ENCODE peak calls at places on chromosomes 2 and 18, in five cellular contexts. One of them, this sample, is unnamed.

GRCh38 chr2:71785550-71785951 is 332.2 kb downstream of the DYSF start:
- DNase-seq in A549: no peak
- DNase-seq in GM12878: no peak
- DNase-seq in K562: no peak
- DNase-seq in SK-N-SH: peak
- DNase-seq in this sample: no peak

GRCh38 chr2:19205983-19206533 is 152.4 kb downstream of the OSR1 start:
- DNase-seq in A549: no peak
- DNase-seq in GM12878: no peak
- DNase-seq in K562: no peak
- DNase-seq in SK-N-SH: no peak
- DNase-seq in this sample: no peak

GRCh38 chr2:235661136-235661535 is 167.3 kb downstream of the AGAP1 start:
- DNase-seq in A549: no peak
- DNase-seq in GM12878: no peak
- DNase-seq in K562: no peak
- DNase-seq in SK-N-SH: peak
- DNase-seq in this sample: no peak

GRCh38 chr2:33146112-33146511 is 199.4 kb downstream of the LTBP1 start:
- DNase-seq in A549: no peak
- DNase-seq in GM12878: no peak
- DNase-seq in K562: no peak
- DNase-seq in SK-N-SH: no peak
- DNase-seq in this sample: peak

GRCh38 chr18:47926101-47926850 is 4.2 kb downstream of the SMAD2 start:
- DNase-seq in A549: no peak
- DNase-seq in GM12878: no peak
- DNase-seq in K562: no peak
- DNase-seq in SK-N-SH: peak
- DNase-seq in this sample: no peak

GRCh38 chr18:45102863-45103262 is 422.2 kb downstream of the SETBP1 start:
- DNase-seq in A549: no peak
- DNase-seq in GM12878: no peak
- DNase-seq in K562: no peak
- DNase-seq in SK-N-SH: no peak
- DNase-seq in this sample: no peak

GRCh38 chr2:100381240-100381639 is 36.2 kb downstream of the CHST10 start:
- DNase-seq in A549: peak
- DNase-seq in GM12878: peak
- DNase-seq in K562: peak
- DNase-seq in SK-N-SH: peak
- DNase-seq in this sample: peak

GRCh38 chr2:234328444-234328990 is 168.4 kb downstream of the ARL4C start:
- DNase-seq in A549: no peak
- DNase-seq in GM12878: no peak
- DNase-seq in K562: no peak
- DNase-seq in SK-N-SH: no peak
- DNase-seq in this sample: no peak

GRCh38 chr2:45009928-45010705 is 865 bp upstream of the SIX2 start:
- DNase-seq in A549: peak
- DNase-seq in GM12878: no peak
- DNase-seq in K562: no peak
- DNase-seq in SK-N-SH: peak
- DNase-seq in this sample: no peak

GRCh38 chr18:76674596-76674995 is 147.8 kb upstream of the ZNF236 start:
- DNase-seq in A549: no peak
- DNase-seq in GM12878: no peak
- DNase-seq in K562: no peak
- DNase-seq in SK-N-SH: no peak
- DNase-seq in this sample: no peak

DNA sequence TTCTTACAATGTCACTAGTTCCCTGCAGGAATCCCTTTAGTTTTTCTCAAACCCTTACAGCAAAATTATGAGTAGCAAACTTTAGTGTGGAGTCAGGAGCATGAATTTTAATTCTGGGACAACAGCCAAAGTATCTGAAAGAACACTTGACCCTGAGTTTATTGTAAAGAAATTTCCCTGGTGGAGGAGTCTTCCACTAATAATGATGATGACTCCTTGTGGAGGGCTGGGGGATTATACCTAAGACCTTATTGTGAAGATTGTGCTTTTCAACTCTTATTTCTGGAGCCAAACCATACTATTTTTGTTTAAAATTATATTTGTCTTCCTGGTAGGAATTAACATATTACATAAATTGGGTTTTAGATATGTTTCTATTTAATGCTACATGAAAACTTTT is 217.0 kb downstream of the MYO3B start:
- DNase-seq in A549: peak
- DNase-seq in GM12878: no peak
- DNase-seq in K562: peak
- DNase-seq in SK-N-SH: no peak
- DNase-seq in this sample: no peak
- TF ChIP-seq RAD21 in A549: no peak
- TF ChIP-seq RAD21 in GM12878: no peak
- TF ChIP-seq RAD21 in K562: peak
- TF ChIP-seq RAD21 in SK-N-SH: no peak
- TF ChIP-seq RAD21 in this sample: no peak

DNA sequence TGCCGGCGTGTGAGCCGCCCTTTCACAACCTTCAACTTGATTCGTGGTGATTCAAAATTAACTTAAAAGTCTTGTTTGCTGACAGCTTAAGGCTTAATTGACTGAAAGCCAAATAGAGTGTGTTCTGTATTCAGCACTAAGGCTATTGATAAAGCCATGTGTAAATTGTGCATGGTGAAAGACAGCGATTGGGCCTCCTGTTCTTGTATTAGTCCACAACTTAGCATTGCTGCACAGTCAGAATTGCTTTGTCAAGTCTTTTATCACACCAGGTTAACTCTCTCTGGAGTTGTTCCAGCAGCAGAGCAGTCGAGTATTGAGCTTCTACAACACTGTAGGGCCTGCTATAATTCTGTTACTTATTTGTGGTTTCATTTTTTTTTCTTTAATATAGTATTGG is 210.1 kb downstream of the WDR7 start:
- DNase-seq in A549: no peak
- DNase-seq in GM12878: no peak
- DNase-seq in K562: no peak
- DNase-seq in SK-N-SH: no peak
- DNase-seq in this sample: no peak
- TF ChIP-seq RCOR1 in A549: no peak
- TF ChIP-seq RCOR1 in GM12878: no peak
- TF ChIP-seq RCOR1 in K562: no peak
- TF ChIP-seq RCOR1 in SK-N-SH: no peak
- TF ChIP-seq RCOR1 in this sample: no peak

DNA sequence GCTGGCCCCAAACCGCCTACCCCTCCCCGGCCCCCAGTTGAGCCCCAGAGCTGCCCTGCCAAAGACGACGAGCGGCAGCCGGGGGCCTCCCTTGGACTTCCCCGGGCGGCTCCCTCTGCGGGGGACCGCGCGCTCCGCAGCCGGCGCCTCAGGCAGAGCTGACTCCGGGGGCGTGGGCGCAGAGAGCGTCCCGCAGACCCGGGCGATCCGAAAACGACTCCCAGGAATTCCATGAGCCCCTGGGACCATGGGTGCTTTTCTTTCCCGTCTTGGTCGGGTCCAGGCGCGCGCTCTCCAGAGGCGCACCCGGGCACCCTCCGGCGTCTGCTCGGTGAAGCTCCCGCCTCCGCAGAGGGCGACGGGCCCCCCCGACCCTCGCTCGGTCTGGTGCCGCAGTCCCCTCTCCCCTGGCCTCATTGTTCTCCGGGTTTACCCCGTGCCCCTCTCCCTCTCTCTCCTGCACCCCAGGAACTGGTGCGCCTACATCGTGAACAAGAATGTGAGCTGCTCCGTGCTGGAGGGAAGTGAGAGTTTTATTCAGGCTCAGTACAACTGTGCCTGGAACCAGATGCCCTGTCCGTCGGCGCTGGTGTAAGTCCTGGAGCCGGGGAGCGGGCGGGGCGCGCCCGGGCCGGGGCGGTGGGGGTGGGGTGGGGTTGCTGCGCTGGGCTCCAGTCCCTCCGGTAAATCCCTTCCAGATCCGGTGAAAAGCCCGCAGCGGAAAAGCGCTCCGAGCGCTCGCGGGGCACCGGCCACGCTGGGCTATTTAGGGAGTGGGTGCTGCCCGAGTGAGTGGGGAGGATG is 737 bp downstream of the EMILIN2 start:
- DNase-seq in A549: no peak
- DNase-seq in GM12878: no peak
- DNase-seq in K562: peak
- DNase-seq in SK-N-SH: peak
- DNase-seq in this sample: no peak
- TF ChIP-seq SMC3 in A549: no peak
- TF ChIP-seq SMC3 in GM12878: no peak
- TF ChIP-seq SMC3 in K562: no peak
- TF ChIP-seq SMC3 in SK-N-SH: no peak
- TF ChIP-seq SMC3 in this sample: no peak

DNA sequence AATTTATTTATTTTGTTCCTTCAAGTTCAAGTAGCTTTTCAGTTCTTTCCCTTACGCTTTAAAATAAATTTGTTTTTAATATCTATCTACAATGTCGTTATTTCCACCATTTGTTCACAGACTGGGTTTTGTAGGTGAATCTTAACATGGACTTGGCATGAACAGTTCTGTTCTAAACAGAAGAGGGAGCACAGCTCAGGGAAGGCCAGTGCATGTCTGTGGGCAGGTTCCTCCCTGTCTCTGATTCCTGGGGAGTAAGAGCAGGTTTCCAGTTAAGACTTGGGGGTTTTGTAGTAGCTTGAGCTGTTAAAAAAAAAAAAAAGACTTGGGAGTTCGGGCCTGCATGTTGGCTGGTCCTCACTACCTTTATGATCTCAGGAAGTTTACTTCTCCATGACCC is 11.1 kb downstream of the TTL start:
- DNase-seq in A549: peak
- DNase-seq in GM12878: no peak
- DNase-seq in K562: peak
- DNase-seq in SK-N-SH: no peak
- DNase-seq in this sample: peak
- TF ChIP-seq RAD21 in A549: no peak
- TF ChIP-seq RAD21 in GM12878: no peak
- TF ChIP-seq RAD21 in K562: no peak
- TF ChIP-seq RAD21 in SK-N-SH: no peak
- TF ChIP-seq RAD21 in this sample: no peak